ENCODE peak calls at places on chromosomes 2 and 18, in eight cellular contexts. One of them, this sample, is unnamed.

GRCh38 chr2:88765154-88765948 is 73.9 kb downstream of the RPIA start:
- DNase-seq in progenitor cell of endocrine pancreas: peak; percentile 17
- DNase-seq in Calu3: peak; percentile 10
- DNase-seq in AG09319: no peak
- DNase-seq in amniotic stem cell: no peak
- DNase-seq in Right ventricle myocardium superior: peak; percentile 42
- DNase-seq in GF-D8: no peak
- DNase-seq in NCI-H510A treated with DMSO at 0.1 percent for 48 hours: peak; percentile 43
- DNase-seq in this sample: no peak

GRCh38 chr18:78685250-78685979 is 294.2 kb upstream of the SALL3 start:
- DNase-seq in progenitor cell of endocrine pancreas: no peak
- DNase-seq in Calu3: no peak
- DNase-seq in AG09319: no peak
- DNase-seq in amniotic stem cell: no peak
- DNase-seq in Right ventricle myocardium superior: no peak
- DNase-seq in GF-D8: no peak
- DNase-seq in NCI-H510A treated with DMSO at 0.1 percent for 48 hours: no peak
- DNase-seq in this sample: no peak

GRCh38 chr18:74609535-74609934 is 11.9 kb downstream of the ZNF407 start:
- DNase-seq in progenitor cell of endocrine pancreas: no peak
- DNase-seq in Calu3: no peak
- DNase-seq in AG09319: no peak
- DNase-seq in amniotic stem cell: no peak
- DNase-seq in Right ventricle myocardium superior: no peak
- DNase-seq in GF-D8: no peak
- DNase-seq in NCI-H510A treated with DMSO at 0.1 percent for 48 hours: no peak
- DNase-seq in this sample: no peak

GRCh38 chr2:213007290-213007838 is 144.0 kb downstream of the IKZF2 start:
- DNase-seq in progenitor cell of endocrine pancreas: no peak
- DNase-seq in Calu3: no peak
- DNase-seq in AG09319: no peak
- DNase-seq in amniotic stem cell: no peak
- DNase-seq in Right ventricle myocardium superior: no peak
- DNase-seq in GF-D8: no peak
- DNase-seq in NCI-H510A treated with DMSO at 0.1 percent for 48 hours: no peak
- DNase-seq in this sample: no peak

GRCh38 chr2:85851253-85851955 is 37.4 kb downstream of the ST3GAL5 start:
- DNase-seq in progenitor cell of endocrine pancreas: no peak
- DNase-seq in Calu3: no peak
- DNase-seq in AG09319: no peak
- DNase-seq in amniotic stem cell: no peak
- DNase-seq in Right ventricle myocardium superior: peak; percentile 65
- DNase-seq in GF-D8: no peak
- DNase-seq in NCI-H510A treated with DMSO at 0.1 percent for 48 hours: no peak
- DNase-seq in this sample: no peak

GRCh38 chr18:13287372-13287771 is 68.8 kb downstream of the LDLRAD4 start:
- DNase-seq in progenitor cell of endocrine pancreas: no peak
- DNase-seq in Calu3: no peak
- DNase-seq in AG09319: no peak
- DNase-seq in amniotic stem cell: no peak
- DNase-seq in Right ventricle myocardium superior: no peak
- DNase-seq in GF-D8: no peak
- DNase-seq in NCI-H510A treated with DMSO at 0.1 percent for 48 hours: no peak
- DNase-seq in this sample: no peak

GRCh38 chr2:126698991-126699390 is 43.0 kb downstream of the GYPC start:
- DNase-seq in progenitor cell of endocrine pancreas: no peak
- DNase-seq in Calu3: no peak
- DNase-seq in AG09319: no peak
- DNase-seq in amniotic stem cell: no peak
- DNase-seq in Right ventricle myocardium superior: no peak
- DNase-seq in GF-D8: no peak
- DNase-seq in NCI-H510A treated with DMSO at 0.1 percent for 48 hours: no peak
- DNase-seq in this sample: no peak

GRCh38 chr18:25727281-25727680 is 363.1 kb downstream of the SS18 start:
- DNase-seq in progenitor cell of endocrine pancreas: no peak
- DNase-seq in Calu3: no peak
- DNase-seq in AG09319: no peak
- DNase-seq in amniotic stem cell: no peak
- DNase-seq in Right ventricle myocardium superior: no peak
- DNase-seq in GF-D8: no peak
- DNase-seq in NCI-H510A treated with DMSO at 0.1 percent for 48 hours: peak; percentile 52
- DNase-seq in this sample: no peak

GRCh38 chr2:172862077-172862476 is 126.4 kb downstream of the RAPGEF4 start:
- DNase-seq in progenitor cell of endocrine pancreas: no peak
- DNase-seq in Calu3: no peak
- DNase-seq in AG09319: no peak
- DNase-seq in amniotic stem cell: no peak
- DNase-seq in Right ventricle myocardium superior: no peak
- DNase-seq in GF-D8: no peak
- DNase-seq in NCI-H510A treated with DMSO at 0.1 percent for 48 hours: no peak
- DNase-seq in this sample: no peak

GRCh38 chr2:7015007-7015950 is 98.1 kb downstream of the RNF144A start:
- DNase-seq in progenitor cell of endocrine pancreas: no peak
- DNase-seq in Calu3: no peak
- DNase-seq in AG09319: no peak
- DNase-seq in amniotic stem cell: no peak
- DNase-seq in Right ventricle myocardium superior: no peak
- DNase-seq in GF-D8: no peak
- DNase-seq in NCI-H510A treated with DMSO at 0.1 percent for 48 hours: no peak
- DNase-seq in this sample: no peak

GRCh38 chr18:39037925-39038324 is 1472.3 kb upstream of the CELF4 start:
- DNase-seq in progenitor cell of endocrine pancreas: no peak
- DNase-seq in Calu3: no peak
- DNase-seq in AG09319: no peak
- DNase-seq in amniotic stem cell: no peak
- DNase-seq in Right ventricle myocardium superior: no peak
- DNase-seq in GF-D8: no peak
- DNase-seq in NCI-H510A treated with DMSO at 0.1 percent for 48 hours: peak; percentile 95
- DNase-seq in this sample: no peak

GRCh38 chr18:23812566-23813440 is 123.5 kb downstream of the LAMA3 start:
- DNase-seq in progenitor cell of endocrine pancreas: no peak
- DNase-seq in Calu3: no peak
- DNase-seq in AG09319: no peak
- DNase-seq in amniotic stem cell: no peak
- DNase-seq in Right ventricle myocardium superior: no peak
- DNase-seq in GF-D8: no peak
- DNase-seq in NCI-H510A treated with DMSO at 0.1 percent for 48 hours: peak; percentile 18
- DNase-seq in this sample: peak; percentile 3

GRCh38 chr2:197929008-197929885 is 124.9 kb downstream of the PLCL1 start:
- DNase-seq in progenitor cell of endocrine pancreas: no peak
- DNase-seq in Calu3: no peak
- DNase-seq in AG09319: no peak
- DNase-seq in amniotic stem cell: no peak
- DNase-seq in Right ventricle myocardium superior: no peak
- DNase-seq in GF-D8: no peak
- DNase-seq in NCI-H510A treated with DMSO at 0.1 percent for 48 hours: no peak
- DNase-seq in this sample: no peak

GRCh38 chr18:3340682-3341097 is 78.8 kb downstream of the MYL12B start:
- DNase-seq in progenitor cell of endocrine pancreas: no peak
- DNase-seq in Calu3: no peak
- DNase-seq in AG09319: no peak
- DNase-seq in amniotic stem cell: no peak
- DNase-seq in Right ventricle myocardium superior: no peak
- DNase-seq in GF-D8: no peak
- DNase-seq in NCI-H510A treated with DMSO at 0.1 percent for 48 hours: peak; percentile 39
- DNase-seq in this sample: no peak

GRCh38 chr2:238380785-238381184 is 45.9 kb upstream of the ASB1 start:
- DNase-seq in progenitor cell of endocrine pancreas: no peak
- DNase-seq in Calu3: no peak
- DNase-seq in AG09319: no peak
- DNase-seq in amniotic stem cell: no peak
- DNase-seq in Right ventricle myocardium superior: no peak
- DNase-seq in GF-D8: no peak
- DNase-seq in NCI-H510A treated with DMSO at 0.1 percent for 48 hours: peak; percentile 69
- DNase-seq in this sample: no peak

GRCh38 chr2:233247744-233248143 is 3.7 kb upstream of the ATG16L1 start:
- DNase-seq in progenitor cell of endocrine pancreas: no peak
- DNase-seq in Calu3: peak; percentile 85
- DNase-seq in AG09319: no peak
- DNase-seq in amniotic stem cell: no peak
- DNase-seq in Right ventricle myocardium superior: no peak
- DNase-seq in GF-D8: no peak
- DNase-seq in NCI-H510A treated with DMSO at 0.1 percent for 48 hours: no peak
- DNase-seq in this sample: no peak

GRCh38 chr2:147686365-147686764 is 158.5 kb upstream of the ACVR2A start:
- DNase-seq in progenitor cell of endocrine pancreas: no peak
- DNase-seq in Calu3: no peak
- DNase-seq in AG09319: no peak
- DNase-seq in amniotic stem cell: no peak
- DNase-seq in Right ventricle myocardium superior: no peak
- DNase-seq in GF-D8: no peak
- DNase-seq in NCI-H510A treated with DMSO at 0.1 percent for 48 hours: no peak
- DNase-seq in this sample: no peak